ENCODE peak calls at places on chromosomes 6 and 20, in seven cellular contexts. K, C, P, A, D, E and W are unnamed samples.

GRCh38 chr6:150894191-150894744 is 28.8 kb downstream of the MTHFD1L start:
- DNase-seq in K (no peak), C (no peak), P (no peak), A (no peak), D (no peak), E (no peak), W (no peak)

GRCh38 chr20:11682285-11682684 is 235.4 kb upstream of the BTBD3 start:
- DNase-seq in K (no peak), C (no peak), P (no peak), A (no peak), D (no peak), E (no peak), W (no peak)

GRCh38 chr20:19121463-19121862 is 91.0 kb upstream of the SLC24A3 start:
- DNase-seq in K (no peak), C (no peak), P (no peak), A (no peak), D (no peak), E (no peak), W (no peak)

GRCh38 chr6:85672623-85673022 is 29.9 kb upstream of the SYNCRIP start:
- DNase-seq in K (no peak), C (peak; percentile 36), P (no peak), A (no peak), D (no peak), E (no peak), W (no peak)

GRCh38 chr6:125314019-125314581 is 12.3 kb upstream of the HDDC2 start:
- DNase-seq in K (peak; percentile 65), C (peak; percentile 46), P (no peak), A (peak; percentile 39), D (peak; percentile 73), E (peak; percentile 17), W (no peak)

GRCh38 chr6:46014511-46015118 is 1.0 kb downstream of the CLIC5 start:
- DNase-seq in K (no peak), C (peak; percentile 55), P (no peak), A (no peak), D (no peak), E (no peak), W (no peak)

GRCh38 chr20:38883081-38883980 is 42.9 kb upstream of the FAM83D start:
- DNase-seq in K (no peak), C (no peak), P (no peak), A (peak; percentile 49), D (no peak), E (no peak), W (no peak)

GRCh38 chr6:142474446-142475289 is 172.9 kb downstream of the ADGRG6 start:
- DNase-seq in K (peak; percentile 55), C (no peak), P (peak; percentile 24), A (peak; percentile 63), D (peak; percentile 15), E (no peak), W (peak; percentile 35)

GRCh38 chr20:63979549-63980316 is at the start of gene SAMD10:
- DNase-seq in K (peak; percentile 16), C (peak; percentile 93), P (no peak), A (peak; percentile 65), D (peak; percentile 12), E (peak; percentile 66), W (no peak)

GRCh38 chr6:87763276-87763675 is 61.2 kb upstream of the AKIRIN2 start:
- DNase-seq in K (no peak), C (no peak), P (no peak), A (no peak), D (no peak), E (no peak), W (no peak)

GRCh38 chr6:93105017-93105416 is 314.3 kb downstream of the EPHA7 start:
- DNase-seq in K (no peak), C (no peak), P (peak; percentile 41), A (no peak), D (no peak), E (no peak), W (peak; percentile 18)

GRCh38 chr6:25215881-25216280 is 63.3 kb upstream of the CARMIL1 start:
- DNase-seq in K (no peak), C (no peak), P (no peak), A (no peak), D (no peak), E (no peak), W (no peak)